ENCODE peak calls at places on chromosomes 1 and 21, in four cellular contexts. H is uterus, K is brain microvascular endothelial cell, J is thoracic aorta. P is an unnamed sample.

GRCh38 chr1:12047120-12047876 is 15.8 kb upstream of the TNFRSF8 start:
- DNase-seq in H (no peak), K (peak; percentile 25), J (no peak), P (no peak)

GRCh38 chr21:45972716-45973474 is 8.7 kb upstream of the COL6A1 start:
- DNase-seq in J (no peak), H (peak; percentile 96), K (peak; percentile 70), P (peak; percentile 96)

GRCh38 chr1:163706915-163707314 is 385.2 kb downstream of the NUF2 start:
- DNase-seq in J (no peak), H (no peak), K (no peak), P (no peak)

GRCh38 chr21:44348861-44349260 is 4.6 kb upstream of the TRPM2 start:
- DNase-seq in H (no peak), K (no peak), J (no peak), P (no peak)

GRCh38 chr1:42043182-42043581 is 110.0 kb upstream of the GUCA2B start:
- DNase-seq in J (no peak), H (no peak), K (no peak), P (peak; percentile 13)

GRCh38 chr1:38701088-38701487 is 158.5 kb downstream of the RRAGC start:
- DNase-seq in H (no peak), J (no peak), K (no peak), P (no peak)

GRCh38 chr1:165841582-165842362 is 14.4 kb downstream of the UCK2 start:
- DNase-seq in H (no peak), K (peak; percentile 49), J (no peak), P (peak; percentile 40)

GRCh38 chr1:166902279-166902678 is 26.2 kb upstream of the TADA1 start:
- DNase-seq in J (no peak), K (peak; percentile 41), H (no peak), P (peak; percentile 22)

GRCh38 chr1:48701445-48701844 is 75.2 kb downstream of the BEND5 start:
- DNase-seq in H (no peak), K (no peak), J (no peak), P (no peak)

GRCh38 chr1:71339238-71339637 is 258.4 kb upstream of the ZRANB2 start:
- DNase-seq in J (no peak), H (no peak), K (no peak), P (no peak)

GRCh38 chr1:151327903-151328674 is 873 bp upstream of the PI4KB start:
- DNase-seq in J (no peak), K (no peak), H (no peak), P (no peak)

GRCh38 chr1:31016868-31017267 is 48.6 kb downstream of the PUM1 start:
- DNase-seq in J (no peak), H (no peak), K (no peak), P (no peak)

GRCh38 chr1:199859525-199859924 is 168.0 kb upstream of the NR5A2 start:
- DNase-seq in K (peak; percentile 67), H (no peak), J (no peak), P (peak; percentile 93)

GRCh38 chr1:204147392-204148097 is 4.3 kb downstream of the ETNK2 start:
- DNase-seq in J (no peak), K (no peak), H (no peak), P (no peak)

GRCh38 chr1:33267468-33268205 is 11.3 kb downstream of the ZNF362 start:
- DNase-seq in K (no peak), J (no peak), H (no peak), P (no peak)

GRCh38 chr1:12464028-12464427 is 154.0 kb downstream of the DHRS3 start:
- DNase-seq in H (no peak), J (no peak), K (no peak), P (no peak)

GRCh38 chr1:162674018-162674608 is 41.8 kb downstream of the DDR2 start:
- DNase-seq in H (no peak), K (no peak), J (no peak), P (peak; percentile 62)

GRCh38 chr1:89005286-89006151 is 13.1 kb upstream of the KYAT3 start:
- DNase-seq in J (no peak), K (no peak), H (no peak), P (no peak)

GRCh38 chr1:60281360-60281932 is 207.9 kb upstream of the C1orf87 start:
- DNase-seq in H (peak; percentile 16), J (peak; percentile 36), K (peak; percentile 89), P (peak; percentile 87)

GRCh38 chr21:41615613-41616012 is 107.7 kb upstream of the TMPRSS2 start:
- DNase-seq in K (peak; percentile 76), J (no peak), H (no peak), P (peak; percentile 97)

GRCh38 chr1:13830616-13831280 is 130.8 kb downstream of the PRDM2 start:
- DNase-seq in J (no peak), H (no peak), K (no peak), P (peak; percentile 51)

GRCh38 chr1:12618661-12619395 is 818 bp upstream of the DHRS3 start:
- DNase-seq in J (no peak), K (peak; percentile 86), H (peak; percentile 78), P (peak; percentile 74)

GRCh38 chr1:215992620-215993019 is 425.5 kb downstream of the KCTD3 start:
- DNase-seq in J (no peak), K (no peak), H (no peak), P (peak; percentile 22)

GRCh38 chr21:41071410-41071809 is 96.5 kb upstream of the BACE2 start:
- DNase-seq in J (no peak), H (no peak), K (no peak), P (no peak)

DNA sequence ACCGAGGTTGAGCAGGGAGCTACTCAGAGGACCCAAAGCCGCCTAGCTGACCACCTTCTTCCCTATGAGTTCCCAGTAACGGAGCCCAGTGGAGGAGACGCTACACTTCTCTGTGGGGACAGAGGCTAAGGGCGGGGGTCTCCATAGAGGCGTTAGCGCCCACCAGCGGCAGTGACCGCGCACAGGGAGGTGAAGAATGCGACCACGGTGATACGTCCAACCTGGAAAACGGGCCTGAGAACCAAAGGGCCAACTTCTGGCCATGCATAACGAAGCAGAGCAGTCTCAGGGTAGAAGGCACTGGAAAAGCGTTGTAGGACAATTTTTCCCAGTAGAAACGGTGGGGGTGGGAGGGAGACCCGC is 400 bp upstream of the COG2 start:
- DNase-seq in H (peak; percentile 16), J (no peak), K (no peak), P (no peak)
- H3K4me3 ChIP-seq in H (peak overlapping the region; percentile 64), J (peak overlapping the region; percentile 76), K (peak overlapping the region; percentile 93), P (peak overlapping the region; percentile 96)

DNA sequence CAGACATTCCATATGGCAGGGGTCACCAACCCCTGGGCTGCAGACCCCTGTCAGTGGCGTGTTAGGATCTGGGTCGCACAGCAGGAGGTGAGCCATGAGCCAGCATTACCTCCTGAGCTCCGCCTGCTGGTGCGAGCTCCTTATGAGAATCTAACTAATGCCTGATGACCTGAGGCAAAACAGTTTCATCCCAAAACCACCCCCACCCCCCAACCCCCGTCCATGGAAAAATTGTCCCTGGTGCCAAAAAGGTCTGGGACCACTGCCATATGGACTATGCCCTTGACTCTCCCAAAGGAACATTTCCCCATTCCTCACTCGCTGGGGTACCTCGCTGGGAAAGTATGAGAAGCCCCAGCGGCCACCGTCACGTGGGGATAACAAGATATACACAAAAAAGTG is 6.4 kb upstream of the CPT2 start:
- DNase-seq in K (peak; percentile 40), J (no peak), H (no peak), P (no peak)
- TF ChIP-seq CTCF in K (peak; percentile 44), J (no peak), H (no peak), P (no peak)

GRCh38 chr1:67687649-67688048 is 2.6 kb downstream of the GADD45A start:
- DNase-seq in K (peak; percentile 49), J (no peak), H (no peak), P (peak; percentile 87)
- H3K4me3 ChIP-seq in K (peak overlapping the region; percentile 94), J (peak overlapping the region; percentile 97), H (no peak overlapping the region), P (peak overlapping the region; percentile 95)

DNA sequence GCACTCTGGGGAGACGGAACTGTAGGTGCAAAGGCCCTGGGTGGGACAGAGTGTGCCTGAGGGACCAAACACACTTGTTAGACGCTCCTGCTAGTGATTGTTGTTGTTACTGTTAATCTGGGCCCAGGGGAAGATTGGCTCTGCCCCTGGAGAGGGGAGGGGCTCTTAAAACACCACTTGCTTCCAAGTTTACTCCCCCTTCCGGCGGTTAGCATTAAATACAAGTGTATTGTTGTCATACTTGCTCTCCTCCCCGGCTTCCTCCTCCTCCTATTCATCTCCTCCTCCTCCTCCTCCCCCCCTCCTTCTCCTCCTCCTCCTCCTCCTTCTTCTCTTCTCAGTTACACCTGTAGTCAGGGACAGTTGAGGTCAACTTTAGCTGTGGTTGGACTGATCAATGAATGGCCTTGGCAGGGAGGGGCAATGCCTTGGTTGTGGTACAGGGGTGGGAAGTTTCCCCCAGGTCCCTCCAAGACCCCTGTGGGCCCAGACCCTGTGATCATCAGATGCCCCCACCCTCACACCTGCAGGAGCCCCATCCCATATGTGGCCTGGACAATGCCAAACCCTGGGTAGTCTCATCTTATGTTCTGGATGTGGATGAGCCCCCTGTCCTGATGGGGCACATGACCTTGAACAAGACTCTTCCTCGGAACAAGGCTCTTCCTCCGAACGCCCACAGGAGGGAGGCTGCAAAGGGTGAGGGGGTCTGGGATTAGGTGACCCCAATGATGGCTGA is 217.3 kb downstream of the PTPRU start:
- DNase-seq in J (no peak), K (peak; percentile 29), H (peak; percentile 41), P (peak; percentile 63)
- TF ChIP-seq CTCF in J (no peak), K (peak; percentile 48), H (no peak), P (peak; percentile 34)

GRCh38 chr1:93908394-93909145 is 660 bp downstream of the GCLM start:
- DNase-seq in K (no peak), J (peak; percentile 2), H (peak; percentile 15), P (no peak)

GRCh38 chr1:93905734-93906133 is 3.5 kb downstream of the GCLM start:
- DNase-seq in K (peak; percentile 5), J (no peak), H (no peak), P (peak; percentile 30)

GRCh38 chr1:93905051-93905450 is 4.2 kb downstream of the GCLM start:
- DNase-seq in K (peak; percentile 7), J (no peak), H (no peak), P (peak; percentile 43)

GRCh38 chr1:93907718-93908117 is 1.5 kb downstream of the GCLM start:
- DNase-seq in J (no peak), K (peak; percentile 21), H (no peak), P (peak; percentile 63)

DNA sequence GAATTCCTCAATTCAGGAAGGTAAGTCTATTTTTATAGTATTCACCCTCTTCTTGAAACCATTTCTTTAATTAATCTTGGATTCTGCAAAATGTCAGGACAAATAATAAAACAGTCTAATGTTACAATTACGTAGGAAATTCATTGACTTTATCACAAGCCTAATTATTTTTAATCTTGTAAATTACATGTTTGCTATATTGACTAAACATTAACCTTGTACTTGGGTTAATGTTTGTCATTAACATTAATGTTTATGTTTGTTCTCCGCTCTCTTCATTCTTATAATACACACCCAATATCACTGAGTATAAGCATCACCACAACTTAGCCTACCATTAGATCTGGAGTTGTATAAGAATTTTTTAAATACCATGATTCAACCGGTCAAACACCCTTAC is 2.8 kb downstream of the GCLM start:
- DNase-seq in K (no peak), J (no peak), H (no peak), P (no peak)
- H3K4me3 ChIP-seq in K (no peak overlapping the region), J (no peak overlapping the region), H (no peak overlapping the region), P (peak overlapping the region; percentile 93)

DNA sequence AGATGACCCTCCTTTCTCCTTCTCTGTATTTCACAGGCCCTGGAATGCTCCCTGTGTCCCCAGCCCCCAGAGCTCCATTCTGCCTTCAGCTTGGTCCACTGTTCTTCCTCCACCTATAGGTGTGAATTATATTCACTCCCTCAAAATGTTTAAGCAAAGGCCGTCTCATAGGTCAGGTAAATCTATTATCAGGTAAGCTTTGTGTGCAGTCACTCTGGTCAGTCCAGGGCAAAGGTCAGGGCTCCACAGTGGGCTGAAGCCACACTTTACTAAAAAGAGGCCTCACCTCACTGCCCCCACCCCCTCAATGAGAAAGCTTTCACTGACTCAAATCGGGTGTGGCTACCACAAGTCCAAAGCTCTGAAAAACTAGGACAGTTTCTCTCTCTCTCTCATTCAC is 65.9 kb downstream of the DNTTIP2 start:
- DNase-seq in K (no peak), J (no peak), H (no peak), P (no peak)
- TF ChIP-seq CTCF in K (no peak), J (no peak), H (no peak), P (no peak)

P was measured in fibroblast of pulmonary artery.